ENCODE peak calls at places on chromosome 4, in ten cellular contexts. H, O, J, M, D, I, T, L, C and N are unnamed samples. For H3K36me3 and H3K4me1, the result is how much of the 10 kb centered on the place peaks cover.

GRCh38 chr4:68917016-68917415 is 34.6 kb downstream of the UGT2A3 start:
- DNase-seq in H (no peak), O (no peak), J (no peak), M (no peak), D (no peak), I (no peak), T (no peak), L (no peak), C (no peak), N (no peak)

GRCh38 chr4:84966382-84967291 is at the start of gene WDFY3:
- DNase-seq in H (peak), O (no peak), J (peak), M (peak), D (peak), I (peak), T (no peak), L (peak), C (peak), N (peak)

GRCh38 chr4:20393486-20394100 is 141.9 kb downstream of the SLIT2 start:
- DNase-seq in H (no peak), O (no peak), J (no peak), M (no peak), D (peak), I (no peak), T (no peak), L (no peak), C (no peak), N (no peak)

GRCh38 chr4:48710446-48711209 is 69.5 kb downstream of the FRYL start:
- DNase-seq in H (no peak), O (no peak), J (no peak), M (no peak), D (peak), I (no peak), T (no peak), L (no peak), C (peak), N (no peak)

GRCh38 chr4:41656572-41657301 is 91.8 kb downstream of the PHOX2B start:
- DNase-seq in H (peak), O (no peak), J (peak), M (no peak), D (no peak), I (no peak), T (no peak), L (no peak), C (no peak), N (no peak)

GRCh38 chr4:84920591-84920990 is 45.9 kb downstream of the WDFY3 start:
- DNase-seq in H (no peak), O (no peak), J (no peak), M (no peak), D (peak), I (no peak), T (no peak), L (no peak), C (peak), N (no peak)

GRCh38 chr4:19239565-19239964 is 1012.1 kb upstream of the SLIT2 start:
- DNase-seq in H (no peak), O (no peak), J (no peak), M (no peak), D (peak), I (no peak), T (no peak), L (no peak), C (peak), N (no peak)

GRCh38 chr4:173343832-173344397 is 9.8 kb upstream of the HMGB2 start:
- DNase-seq in H (no peak), O (no peak), J (no peak), M (no peak), D (no peak), I (no peak), T (no peak), L (no peak), C (no peak), N (no peak)

GRCh38 chr4:46852839-46853238 is 56.2 kb downstream of the COX7B2 start:
- DNase-seq in H (no peak), O (no peak), J (no peak), M (no peak), D (no peak), I (no peak), T (no peak), L (no peak), C (no peak), N (no peak)

GRCh38 chr4:8090312-8090711 is 68.3 kb downstream of the ABLIM2 start:
- DNase-seq in H (peak), O (no peak), J (no peak), M (no peak), D (peak), I (peak), T (no peak), L (no peak), C (peak), N (peak)

GRCh38 chr4:101864660-101865059 is 74.1 kb downstream of the BANK1 start:
- DNase-seq in H (no peak), O (no peak), J (no peak), M (no peak), D (no peak), I (no peak), T (no peak), L (no peak), C (no peak), N (no peak)

GRCh38 chr4:142202404-142203332 is 566.3 kb downstream of the IL15 start:
- DNase-seq in H (no peak), O (no peak), J (no peak), M (no peak), D (no peak), I (no peak), T (no peak), L (no peak), C (no peak), N (no peak)

GRCh38 chr4:136664988-136665387 is 867.3 kb downstream of the PCDH18 start:
- DNase-seq in H (no peak), O (no peak), J (no peak), M (no peak), D (peak), I (no peak), T (no peak), L (no peak), C (no peak), N (no peak)

GRCh38 chr4:42566835-42567234 is 90.1 kb downstream of the ATP8A1 start:
- DNase-seq in H (no peak), O (no peak), J (no peak), M (no peak), D (no peak), I (no peak), T (no peak), L (no peak), C (peak), N (no peak)

GRCh38 chr4:38684951-38685350 is 21.0 kb downstream of the KLF3 start:
- DNase-seq in H (no peak), O (no peak), J (no peak), M (no peak), D (no peak), I (no peak), T (no peak), L (no peak), C (no peak), N (no peak)

GRCh38 chr4:38686682-38687081 is 22.7 kb downstream of the KLF3 start:
- DNase-seq in H (no peak), O (no peak), J (no peak), M (no peak), D (no peak), I (no peak), T (no peak), L (no peak), C (no peak), N (no peak)

GRCh38 chr4:38681283-38682066 is 17.5 kb downstream of the KLF3 start:
- DNase-seq in H (peak), O (no peak), J (no peak), M (no peak), D (peak), I (no peak), T (no peak), L (no peak), C (peak), N (no peak)

GRCh38 chr4:38683265-38683664 is 19.3 kb downstream of the KLF3 start:
- DNase-seq in H (no peak), O (no peak), J (no peak), M (no peak), D (no peak), I (no peak), T (no peak), L (no peak), C (no peak), N (no peak)

GRCh38 chr4:38684271-38684670 is 20.3 kb downstream of the KLF3 start:
- DNase-seq in H (no peak), O (no peak), J (no peak), M (no peak), D (no peak), I (no peak), T (no peak), L (no peak), C (no peak), N (no peak)
- H3K36me3 ChIP-seq in H (under half), O (under half), J (under half), M (under half), D (under half), I (under half), T (under half), L (half or more), C (under half), N (under half)

DNA sequence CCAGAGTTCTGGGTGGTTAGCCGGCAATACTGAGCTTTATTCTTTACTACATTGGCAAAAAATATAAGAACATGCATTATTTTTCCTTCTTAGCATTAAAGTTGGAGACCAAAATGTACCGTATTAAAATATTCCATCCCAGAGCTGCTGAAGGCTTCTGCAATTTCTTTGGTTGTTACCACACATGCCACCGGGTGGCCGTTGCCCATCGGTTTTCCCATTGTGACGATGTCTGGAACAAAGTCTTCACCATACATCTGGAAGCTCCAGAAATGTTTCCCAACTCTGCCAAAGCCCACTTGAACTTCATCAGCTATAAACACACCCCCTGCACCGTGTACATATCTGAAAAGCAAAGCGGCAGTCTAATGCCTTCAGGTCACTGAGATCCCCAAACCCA is 13.7 kb downstream of the ETNPPL start:
- DNase-seq in H (no peak), O (no peak), J (no peak), M (no peak), D (no peak), I (no peak), T (no peak), L (no peak), C (no peak), N (no peak)
- H3K4me1 ChIP-seq in H (under half), O (under half), J (under half), M (under half), D (under half), I (under half), T (under half), L (under half), C (under half), N (under half)

GRCh38 chr4:1822568-1823544 is 29.8 kb downstream of the FGFR3 start:
- DNase-seq in H (no peak), O (no peak), J (no peak), M (no peak), D (no peak), I (no peak), T (no peak), L (no peak), C (no peak), N (no peak)
- H3K36me3 ChIP-seq in H (under half), O (half or more), J (half or more), M (under half), D (under half), I (under half), T (under half), L (half or more), C (under half), N (under half)

GRCh38 chr4:40575846-40576245 is 53.8 kb downstream of the RBM47 start:
- DNase-seq in H (no peak), O (no peak), J (no peak), M (no peak), D (no peak), I (no peak), T (no peak), L (no peak), C (no peak), N (no peak)

GRCh38 chr4:40573593-40574311 is 55.9 kb downstream of the RBM47 start:
- DNase-seq in H (no peak), O (no peak), J (no peak), M (no peak), D (no peak), I (no peak), T (no peak), L (no peak), C (peak), N (no peak)

GRCh38 chr4:40579983-40580382 is 49.7 kb downstream of the RBM47 start:
- DNase-seq in H (no peak), O (no peak), J (no peak), M (no peak), D (peak), I (no peak), T (no peak), L (no peak), C (peak), N (no peak)

GRCh38 chr4:40577588-40578253 is 51.9 kb downstream of the RBM47 start:
- DNase-seq in H (no peak), O (no peak), J (no peak), M (no peak), D (peak), I (no peak), T (no peak), L (no peak), C (peak), N (no peak)

DNA sequence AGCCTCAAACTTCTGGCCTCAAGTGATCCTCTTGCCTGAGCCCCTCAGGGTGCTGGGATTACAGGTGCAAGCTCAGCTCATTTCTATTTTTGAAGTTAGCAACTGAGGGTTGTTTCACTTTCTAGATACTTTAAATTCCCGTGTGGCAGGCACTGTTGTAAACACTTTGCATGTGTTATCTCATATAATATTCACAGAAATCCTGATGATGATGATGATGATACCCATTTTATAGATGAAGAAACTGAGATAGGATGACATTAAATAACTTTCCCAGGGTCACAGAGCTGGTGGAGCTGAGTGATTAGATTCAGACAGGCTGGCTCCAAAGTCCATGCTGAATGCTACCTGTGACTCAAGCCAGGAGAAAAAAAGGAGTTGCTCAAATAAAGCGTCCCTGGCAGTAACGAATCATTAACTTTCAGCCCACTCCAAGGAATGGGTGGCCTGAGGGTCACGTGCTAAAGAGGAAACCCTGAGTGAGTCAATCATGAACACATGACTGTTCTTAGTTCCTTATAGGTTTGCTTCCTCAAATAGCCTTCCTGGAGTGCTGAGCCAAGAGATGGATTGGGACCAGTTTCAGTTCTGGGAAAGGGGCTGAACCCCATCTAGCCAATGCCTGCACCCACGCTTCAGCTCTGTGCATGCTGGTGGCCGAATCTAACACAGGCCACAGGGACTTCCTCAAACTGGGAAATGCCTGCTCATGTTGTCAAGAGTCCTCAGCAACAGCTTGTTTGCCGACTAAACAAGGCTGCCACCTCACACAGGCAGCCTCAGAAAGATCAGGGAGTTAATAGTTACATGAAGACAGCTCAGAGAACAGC is 52.8 kb downstream of the RBM47 start:
- DNase-seq in H (peak), O (no peak), J (peak), M (peak), D (peak), I (peak), T (no peak), L (no peak), C (peak), N (peak)
- H3K4me1 ChIP-seq in H (under half), O (under half), J (under half), M (under half), D (under half), I (under half), T (under half), L (under half), C (under half), N (under half)

GRCh38 chr4:13601060-13601459 is 26.5 kb downstream of the BOD1L1 start:
- DNase-seq in H (no peak), O (no peak), J (no peak), M (no peak), D (no peak), I (no peak), T (no peak), L (no peak), C (no peak), N (no peak)

GRCh38 chr4:13597604-13598003 is 29.9 kb downstream of the BOD1L1 start:
- DNase-seq in H (no peak), O (no peak), J (no peak), M (no peak), D (no peak), I (no peak), T (no peak), L (no peak), C (no peak), N (no peak)

GRCh38 chr4:13597141-13597540 is 30.4 kb downstream of the BOD1L1 start:
- DNase-seq in H (no peak), O (no peak), J (no peak), M (no peak), D (no peak), I (no peak), T (no peak), L (no peak), C (no peak), N (no peak)

GRCh38 chr4:13601848-13602247 is 25.7 kb downstream of the BOD1L1 start:
- DNase-seq in H (no peak), O (no peak), J (no peak), M (no peak), D (no peak), I (no peak), T (no peak), L (no peak), C (no peak), N (no peak)

GRCh38 chr4:13599159-13599558 is 28.4 kb downstream of the BOD1L1 start:
- DNase-seq in H (no peak), O (no peak), J (no peak), M (no peak), D (no peak), I (no peak), T (no peak), L (peak), C (no peak), N (no peak)
- H3K36me3 ChIP-seq in H (under half), O (half or more), J (under half), M (under half), D (under half), I (under half), T (under half), L (half or more), C (half or more), N (under half)

GRCh38 chr4:148015058-148015457 is 283.2 kb downstream of the ARHGAP10 start:
- DNase-seq in H (no peak), O (no peak), J (no peak), M (no peak), D (peak), I (no peak), T (no peak), L (no peak), C (peak), N (no peak)

GRCh38 chr4:148021706-148022105 is 289.8 kb downstream of the ARHGAP10 start:
- DNase-seq in H (no peak), O (no peak), J (no peak), M (no peak), D (no peak), I (no peak), T (no peak), L (no peak), C (no peak), N (no peak)

GRCh38 chr4:148016063-148016637 is 284.3 kb downstream of the ARHGAP10 start:
- DNase-seq in H (no peak), O (no peak), J (no peak), M (no peak), D (no peak), I (no peak), T (no peak), L (no peak), C (no peak), N (no peak)

GRCh38 chr4:148015468-148015867 is 283.6 kb downstream of the ARHGAP10 start:
- DNase-seq in H (no peak), O (no peak), J (no peak), M (no peak), D (no peak), I (no peak), T (no peak), L (no peak), C (no peak), N (no peak)

DNA sequence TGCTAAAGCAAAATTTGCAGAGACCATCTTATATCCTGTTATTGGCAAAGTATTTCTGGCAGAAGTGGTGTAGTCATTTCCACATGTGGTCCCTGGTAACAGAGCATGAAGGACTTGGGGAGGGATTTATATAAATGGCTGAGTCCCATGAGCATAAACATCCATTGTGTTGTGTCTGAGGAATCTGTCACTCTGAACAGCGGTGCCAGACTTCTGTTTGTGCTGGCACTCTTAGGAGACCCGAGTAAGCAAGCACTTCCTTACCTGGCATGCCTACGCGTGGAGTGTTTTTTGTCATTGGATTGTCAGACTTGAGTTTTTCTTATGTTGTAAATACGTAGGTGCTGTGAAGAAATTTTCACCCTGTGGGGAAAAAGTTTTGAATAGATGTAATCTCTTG is 285.9 kb downstream of the ARHGAP10 start:
- DNase-seq in H (no peak), O (no peak), J (no peak), M (no peak), D (peak), I (no peak), T (no peak), L (no peak), C (peak), N (no peak)
- H3K4me1 ChIP-seq in H (under half), O (under half), J (under half), M (under half), D (under half), I (under half), T (under half), L (under half), C (under half), N (under half)

DNA sequence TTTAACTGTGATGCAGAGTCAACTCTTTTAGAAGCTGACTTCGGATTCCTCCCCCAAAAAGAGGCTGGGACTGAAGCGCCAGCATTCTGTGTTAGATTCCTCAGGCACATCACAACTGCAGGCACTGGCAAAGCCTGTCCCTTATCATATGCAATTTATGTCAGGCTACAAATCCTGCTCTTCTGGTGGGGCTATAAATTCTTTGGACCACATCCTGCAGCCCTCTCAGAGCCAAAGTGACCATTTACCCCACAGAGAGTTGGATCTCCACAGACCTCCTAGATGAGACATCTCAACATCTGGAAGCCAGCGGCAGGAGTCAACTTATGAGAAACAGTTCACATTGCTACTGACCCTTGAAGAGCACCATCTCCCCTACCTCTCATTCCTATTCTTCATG is 138.4 kb downstream of the CBR4 start:
- DNase-seq in H (no peak), O (no peak), J (no peak), M (no peak), D (no peak), I (no peak), T (no peak), L (no peak), C (no peak), N (no peak)
- H3K36me3 ChIP-seq in H (under half), O (under half), J (under half), M (under half), D (under half), I (under half), T (under half), L (under half), C (under half), N (under half)